ENCODE peak calls at places on chromosome 17, in six cellular contexts. S is GM06990, A is IMR-90, Y is neural crest cell, G is sigmoid colon, X is GM12865. C is an unnamed sample.
A peak's percentile ranks its signal among the peaks of the same experiment; 100 is the strongest.

GRCh38 chr17:58352018-58352842 is at the start of gene SUPT4H1:
- DNase-seq in S (peak; percentile 97), A (peak; percentile 92), Y (peak; percentile 80), G (peak; percentile 93), X (peak; percentile 97), C (peak; percentile 85)

GRCh38 chr17:82502207-82502606 is 17.3 kb upstream of the FOXK2 start:
- DNase-seq in S (no peak), A (peak; percentile 45), Y (no peak), G (no peak), X (no peak), C (no peak)

GRCh38 chr17:538096-538973 is 176.3 kb downstream of the VPS53 start:
- DNase-seq in S (no peak), A (peak; percentile 67), Y (no peak), G (no peak), X (no peak), C (no peak)

GRCh38 chr17:47687748-47688147 is 6.2 kb upstream of the TBKBP1 start:
- DNase-seq in S (no peak), A (peak; percentile 44), Y (no peak), G (no peak), X (no peak), C (no peak)

GRCh38 chr17:61223725-61224124 is 175.9 kb upstream of the TBX2 start:
- DNase-seq in S (no peak), A (no peak), Y (no peak), G (no peak), X (no peak), C (no peak)

GRCh38 chr17:48472485-48473281 is 42.7 kb upstream of the SKAP1 start:
- DNase-seq in S (peak; percentile 20), A (peak; percentile 94), Y (no peak), G (no peak), X (peak; percentile 34), C (peak; percentile 51)

GRCh38 chr17:66602659-66603363 is 232.1 kb upstream of the CACNG5 start:
- DNase-seq in S (no peak), A (peak; percentile 77), Y (no peak), G (peak; percentile 71), X (no peak), C (no peak)

GRCh38 chr17:12727881-12728280 is 61.4 kb upstream of the ARHGAP44 start:
- DNase-seq in S (no peak), A (peak; percentile 66), Y (no peak), G (no peak), X (no peak), C (no peak)

GRCh38 chr17:52170963-52171572 is 12.6 kb upstream of the CA10 start:
- DNase-seq in S (no peak), A (no peak), Y (peak; percentile 39), G (no peak), X (peak; percentile 9), C (peak; percentile 61)

GRCh38 chr17:40499551-40500189 is 1.8 kb downstream of the TNS4 start:
- DNase-seq in S (no peak), A (peak; percentile 60), Y (peak; percentile 45), G (peak; percentile 97), X (no peak), C (peak; percentile 73)

GRCh38 chr17:79211061-79211770 is 136.6 kb downstream of the ENGASE start:
- DNase-seq in S (no peak), A (no peak), Y (no peak), G (no peak), X (no peak), C (no peak)

GRCh38 chr17:72422505-72423285 is 301.9 kb downstream of the SOX9 start:
- DNase-seq in S (peak; percentile 86), A (peak; percentile 92), Y (no peak), G (peak; percentile 70), X (peak; percentile 95), C (no peak)

GRCh38 chr17:68210570-68210969 is 37.3 kb upstream of the AMZ2 start:
- DNase-seq in S (no peak), A (no peak), Y (no peak), G (no peak), X (no peak), C (no peak)

GRCh38 chr17:57911834-57912673 is 43.2 kb downstream of the CUEDC1 start:
- DNase-seq in S (no peak), A (no peak), Y (no peak), G (peak; percentile 97), X (no peak), C (no peak)

GRCh38 chr17:79160980-79161621 is 86.5 kb downstream of the ENGASE start:
- DNase-seq in S (no peak), A (no peak), Y (no peak), G (no peak), X (peak; percentile 20), C (no peak)

GRCh38 chr17:49051269-49051668 is 54.1 kb downstream of the IGF2BP1 start:
- DNase-seq in S (no peak), A (no peak), Y (no peak), G (no peak), X (no peak), C (no peak)

GRCh38 chr17:29145289-29146058 is 34.7 kb downstream of the MYO18A start:
- DNase-seq in S (no peak), A (peak; percentile 84), Y (peak; percentile 45), G (peak; percentile 87), X (peak; percentile 91), C (no peak)

GRCh38 chr17:64063766-64064224 is 43.4 kb upstream of the ICAM2 start:
- DNase-seq in S (peak; percentile 52), A (peak; percentile 27), Y (peak; percentile 37), G (peak; percentile 74), X (peak; percentile 60), C (peak; percentile 53)

GRCh38 chr17:62819511-62820221 is 11.6 kb upstream of the MARCHF10 start:
- DNase-seq in S (no peak), A (peak; percentile 99), Y (peak; percentile 21), G (peak; percentile 86), X (no peak), C (peak; percentile 67)

GRCh38 chr17:39647242-39647641 is 10.3 kb downstream of the STARD3 start:
- DNase-seq in S (no peak), A (no peak), Y (no peak), G (no peak), X (no peak), C (no peak)

GRCh38 chr17:50783905-50784304 is 16.6 kb upstream of the ANKRD40CL start:
- DNase-seq in S (no peak), A (no peak), Y (no peak), G (no peak), X (no peak), C (no peak)

GRCh38 chr17:4728124-4728523 is 3.1 kb upstream of the MED11 start:
- DNase-seq in S (no peak), A (no peak), Y (no peak), G (no peak), X (peak; percentile 66), C (no peak)

GRCh38 chr17:13437966-13438779 is 163.6 kb downstream of the HS3ST3A1 start:
- DNase-seq in S (no peak), A (no peak), Y (peak; percentile 14), G (no peak), X (no peak), C (no peak)

GRCh38 chr17:61997649-61998048 is 67.4 kb downstream of the MED13 start:
- DNase-seq in S (no peak), A (peak; percentile 83), Y (no peak), G (no peak), X (no peak), C (no peak)

GRCh38 chr17:43328650-43329049 is 70.1 kb upstream of the ARL4D start:
- DNase-seq in S (no peak), A (no peak), Y (no peak), G (no peak), X (no peak), C (no peak)

GRCh38 chr17:34156741-34157589 is 98.1 kb upstream of the CCL2 start:
- DNase-seq in S (no peak), A (no peak), Y (peak; percentile 13), G (no peak), X (no peak), C (peak; percentile 64)

GRCh38 chr17:34163123-34163522 is 92.0 kb upstream of the CCL2 start:
- DNase-seq in S (no peak), A (peak; percentile 40), Y (no peak), G (no peak), X (no peak), C (no peak)

GRCh38 chr17:34166394-34166793 is 88.7 kb upstream of the CCL2 start:
- DNase-seq in S (no peak), A (no peak), Y (no peak), G (no peak), X (no peak), C (no peak)

GRCh38 chr17:34163681-34164080 is 91.4 kb upstream of the CCL2 start:
- DNase-seq in S (no peak), A (peak; percentile 16), Y (no peak), G (no peak), X (peak; percentile 10), C (no peak)

DNA sequence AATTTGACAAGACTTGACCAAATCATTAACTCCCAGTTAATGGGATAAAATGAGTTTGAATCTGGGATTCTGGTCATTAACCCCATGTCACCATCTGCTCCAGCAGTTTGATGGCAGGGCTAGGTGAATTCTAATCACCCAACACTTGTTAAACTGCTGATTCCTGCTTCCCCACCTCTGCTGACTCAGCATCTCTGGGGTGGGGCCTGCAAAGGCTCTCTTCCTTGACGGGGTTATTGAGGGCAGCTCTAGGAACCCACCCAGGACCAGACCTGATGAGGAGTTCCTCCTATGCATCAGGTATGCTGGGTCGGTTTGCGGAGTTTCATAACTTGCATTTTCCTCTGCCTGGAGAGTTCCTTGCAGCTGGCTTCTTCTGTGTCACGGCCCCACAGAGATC is 93.5 kb upstream of the CCL2 start:
- DNase-seq in S (no peak), A (no peak), Y (no peak), G (no peak), X (no peak), C (no peak)
- TF ChIP-seq CTCF in S (no peak), A (no peak), Y (no peak), G (no peak), X (no peak), C (no peak)

DNA sequence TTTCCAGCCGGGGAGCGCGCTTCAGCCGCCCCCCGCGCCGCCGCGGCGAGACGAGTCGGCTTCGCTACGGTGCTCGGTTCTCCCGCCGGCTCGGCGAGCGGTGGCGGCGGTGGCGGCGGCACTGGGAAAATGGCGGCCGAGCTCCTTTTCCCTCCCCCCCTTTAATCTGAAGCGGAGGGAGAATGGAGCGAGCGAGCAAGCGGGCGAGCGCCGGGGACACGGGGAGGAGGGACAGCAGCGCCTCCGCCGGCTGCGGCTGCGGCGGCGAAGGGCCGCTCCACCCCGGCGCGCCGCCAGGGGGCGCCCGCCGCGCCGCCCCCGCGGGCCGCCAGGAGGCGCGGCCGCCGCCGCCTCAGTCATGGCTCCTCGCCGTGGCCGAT is at the start of gene KANSL1:
- DNase-seq in S (peak; percentile 92), A (peak; percentile 87), Y (peak; percentile 80), G (peak; percentile 95), X (peak; percentile 97), C (peak; percentile 89)
- TF ChIP-seq CTCF in S (peak; percentile 60), A (peak; percentile 87), Y (peak; percentile 62), G (no peak), X (peak; percentile 71), C (no peak)

GRCh38 chr17:32912218-32912897 is 15.6 kb upstream of the TMEM98 start:
- DNase-seq in S (no peak), A (peak; percentile 76), Y (no peak), G (peak; percentile 83), X (no peak), C (no peak)
- TF ChIP-seq CTCF in S (no peak), A (peak; percentile 20), Y (no peak), G (no peak), X (no peak), C (no peak)

DNA sequence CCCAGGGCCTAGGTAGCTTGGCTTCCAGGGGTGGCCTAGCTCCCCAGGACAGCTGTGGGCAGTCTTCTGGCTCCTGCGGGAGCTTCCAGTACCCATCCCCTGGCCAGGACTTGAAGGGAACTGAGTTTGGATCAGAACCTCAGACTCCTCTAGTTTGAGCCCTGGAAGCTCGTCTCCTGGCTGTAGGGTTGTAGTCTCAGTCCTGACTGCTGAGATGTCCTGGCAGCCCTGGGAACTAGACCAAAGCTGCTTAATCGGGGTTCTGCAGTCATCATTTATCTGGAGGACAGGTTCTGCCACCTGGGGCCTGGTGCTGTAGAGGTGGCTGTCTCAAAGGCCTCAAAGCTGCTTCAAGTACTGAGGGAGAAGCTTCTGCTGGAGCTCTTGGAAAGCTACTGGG is 163.7 kb downstream of the WSCD1 start:
- DNase-seq in S (no peak), A (no peak), Y (no peak), G (no peak), X (no peak), C (no peak)
- TF ChIP-seq CTCF in S (no peak), A (no peak), Y (no peak), G (no peak), X (no peak), C (no peak)

C was measured in mesothelial cell of epicardium.